ENCODE peak calls at places on chromosomes 11 and 22, in six cellular contexts. M, O, V, J, E and A are unnamed samples.

GRCh38 chr11:8209208-8209807 is 40.5 kb upstream of the RIC3 start:
- DNase-seq in M (no peak), O (no peak), V (no peak), J (no peak), E (peak), A (peak)

GRCh38 chr11:2200957-2201519 is 29.4 kb upstream of the TH start:
- DNase-seq in M (no peak), O (no peak), V (no peak), J (no peak), E (no peak), A (no peak)

GRCh38 chr22:40415531-40416266 is 45.3 kb downstream of the SGSM3 start:
- DNase-seq in M (no peak), O (no peak), V (no peak), J (no peak), E (peak), A (no peak)

GRCh38 chr11:113249491-113249763 is 65.0 kb upstream of the TTC12 start:
- DNase-seq in M (no peak), O (peak), V (no peak), J (no peak), E (peak), A (no peak)

GRCh38 chr11:44207292-44207691 is 102.6 kb downstream of the ALX4 start:
- DNase-seq in M (no peak), O (no peak), V (no peak), J (no peak), E (no peak), A (no peak)

GRCh38 chr22:40498454-40499186 is 128.2 kb downstream of the SGSM3 start:
- DNase-seq in M (peak), O (peak), V (no peak), J (peak), E (no peak), A (no peak)

GRCh38 chr22:37196539-37197450 is 8.7 kb upstream of the C1QTNF6 start:
- DNase-seq in M (peak), O (peak), V (no peak), J (peak), E (no peak), A (no peak)

GRCh38 chr11:77207019-77207485 is 79.0 kb downstream of the MYO7A start:
- DNase-seq in M (no peak), O (no peak), V (no peak), J (no peak), E (no peak), A (no peak)

GRCh38 chr11:78812513-78813293 is 238.0 kb upstream of the NARS2 start:
- DNase-seq in M (no peak), O (no peak), V (no peak), J (no peak), E (no peak), A (no peak)

GRCh38 chr11:44607987-44608386 is 42.5 kb downstream of the CD82 start:
- DNase-seq in M (no peak), O (no peak), V (no peak), J (no peak), E (no peak), A (no peak)

GRCh38 chr11:35558468-35558867 is 33.1 kb upstream of the PAMR1 start:
- DNase-seq in M (no peak), O (no peak), V (no peak), J (no peak), E (no peak), A (no peak)

GRCh38 chr11:94171693-94172440 is 43.2 kb downstream of the PANX1 start:
- DNase-seq in M (peak), O (peak), V (no peak), J (peak), E (peak), A (peak)

GRCh38 chr22:45181766-45182165 is 18.0 kb downstream of the NUP50 start:
- DNase-seq in M (no peak), O (no peak), V (no peak), J (no peak), E (no peak), A (no peak)

GRCh38 chr11:60130496-60130895 is 42.0 kb downstream of the MS4A2 start:
- DNase-seq in M (peak), O (peak), V (no peak), J (peak), E (peak), A (peak)

GRCh38 chr22:41240377-41241132 is at the start of gene CHADL:
- DNase-seq in M (peak), O (no peak), V (no peak), J (no peak), E (no peak), A (peak)

GRCh38 chr22:29073618-29074275 is 912 bp downstream of the KREMEN1 start:
- DNase-seq in M (peak), O (no peak), V (no peak), J (no peak), E (peak), A (peak)

GRCh38 chr11:66443602-66444001 is 5.0 kb upstream of the MRPL11 start:
- DNase-seq in M (no peak), O (peak), V (no peak), J (peak), E (peak), A (no peak)

GRCh38 chr11:134663506-134664313 is 251.7 kb upstream of the B3GAT1 start:
- DNase-seq in M (no peak), O (no peak), V (no peak), J (no peak), E (no peak), A (no peak)

GRCh38 chr11:34151916-34152845 is 46.8 kb downstream of the NAT10 start:
- DNase-seq in M (no peak), O (no peak), V (no peak), J (no peak), E (no peak), A (no peak)

GRCh38 chr11:36596880-36597279 is 1.2 kb downstream of the RAG2 start:
- DNase-seq in M (no peak), O (no peak), V (no peak), J (no peak), E (no peak), A (no peak)

GRCh38 chr11:36591433-36591832 is 2.9 kb upstream of the IFTAP start:
- DNase-seq in M (no peak), O (no peak), V (no peak), J (no peak), E (no peak), A (no peak)

GRCh38 chr11:36600155-36600554 is 2.1 kb upstream of the RAG2 start:
- DNase-seq in M (no peak), O (no peak), V (no peak), J (no peak), E (no peak), A (no peak)

GRCh38 chr11:36598051-36598450 is at the start of gene RAG2:
- DNase-seq in M (no peak), O (no peak), V (no peak), J (no peak), E (no peak), A (no peak)

GRCh38 chr11:36594316-36594989 is at the start of gene IFTAP:
- DNase-seq in M (peak), O (peak), V (no peak), J (peak), E (peak), A (peak)
- TF ChIP-seq MAX in M (peak), O (peak), V (no peak), J (peak), E (no peak), A (no peak)

DNA sequence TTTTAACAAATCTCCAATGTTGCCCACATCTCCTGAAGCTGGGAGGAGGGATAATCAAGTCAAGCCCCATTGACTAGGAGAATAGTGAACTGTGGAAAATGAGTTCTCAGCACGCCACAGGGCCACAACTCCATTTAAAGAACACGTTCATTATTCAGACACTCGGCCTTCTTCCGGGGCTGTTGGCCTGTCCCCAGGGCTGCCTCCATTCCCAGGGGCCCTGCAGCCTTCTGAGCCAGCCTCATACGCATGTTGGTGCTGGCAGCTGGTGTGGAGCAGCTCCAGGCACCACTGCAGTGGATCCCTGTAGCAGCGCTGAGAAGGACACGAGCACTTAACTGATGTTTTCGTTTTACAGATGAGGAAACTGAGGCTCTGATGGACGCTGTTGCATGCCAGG is 87.5 kb upstream of the RCN1 start:
- DNase-seq in M (no peak), O (no peak), V (no peak), J (no peak), E (no peak), A (no peak)
- TF ChIP-seq MAX in M (no peak), O (no peak), V (no peak), J (no peak), E (no peak), A (no peak)

DNA sequence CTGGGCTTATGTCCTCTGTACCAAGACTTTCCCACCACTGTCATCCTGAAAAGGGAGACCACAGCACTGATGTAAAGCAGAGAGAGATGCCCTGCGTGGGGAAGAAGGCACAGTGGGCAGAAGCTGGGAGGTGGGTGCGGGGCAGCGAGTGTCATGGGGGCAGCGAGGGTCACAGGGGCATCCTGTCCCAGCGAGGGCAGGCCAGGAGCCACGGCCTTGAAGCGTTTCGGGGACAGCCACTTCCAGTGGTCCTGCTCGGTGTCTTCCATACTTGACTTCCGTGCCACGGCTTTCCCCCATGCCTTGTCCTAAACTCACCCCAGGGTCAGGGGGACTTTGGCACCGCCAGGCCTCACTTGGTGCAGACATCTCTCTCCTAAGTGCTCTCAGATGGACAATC is 1121.3 kb downstream of the TBC1D22A start:
- DNase-seq in M (no peak), O (no peak), V (no peak), J (no peak), E (no peak), A (no peak)
- TF ChIP-seq MAX in M (no peak), O (no peak), V (no peak), J (no peak), E (no peak), A (no peak)

DNA sequence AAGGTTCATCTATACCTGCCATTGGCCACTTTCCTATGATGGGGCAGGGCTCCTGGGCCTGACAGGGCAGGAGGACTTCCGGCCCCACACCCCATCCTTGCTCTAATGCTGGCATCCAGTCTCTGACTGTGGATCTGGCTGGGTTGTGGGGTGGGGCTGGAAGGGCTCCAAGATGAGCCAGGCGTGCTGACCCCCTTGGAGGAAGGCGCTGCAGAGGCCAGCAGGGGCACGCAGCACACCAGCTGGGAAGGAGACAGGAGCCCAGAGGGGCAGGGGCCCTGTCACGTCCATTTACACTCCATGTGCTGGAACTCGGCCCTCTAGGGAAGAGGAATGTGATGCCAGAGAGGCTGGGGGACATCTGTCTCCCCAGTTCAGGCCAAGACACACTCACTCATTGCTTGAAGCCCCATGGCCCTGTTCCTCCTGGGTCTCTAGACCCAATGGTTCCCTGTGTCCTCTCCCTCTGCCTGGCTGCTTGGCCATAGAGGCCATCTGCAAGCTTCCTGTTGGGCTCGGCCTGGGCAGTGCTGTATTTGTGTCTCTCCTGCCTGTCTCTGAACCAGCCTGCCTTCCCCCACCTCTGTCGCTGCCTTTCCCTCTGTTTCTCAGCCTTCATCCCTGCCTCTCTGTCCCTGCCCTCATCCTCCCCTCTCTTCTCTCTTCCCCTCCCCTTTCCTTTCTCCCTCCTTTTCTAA is 67.5 kb upstream of the NECTIN1 start:
- DNase-seq in M (no peak), O (no peak), V (no peak), J (no peak), E (no peak), A (no peak)
- TF ChIP-seq MAX in M (no peak), O (no peak), V (no peak), J (no peak), E (no peak), A (no peak)

DNA sequence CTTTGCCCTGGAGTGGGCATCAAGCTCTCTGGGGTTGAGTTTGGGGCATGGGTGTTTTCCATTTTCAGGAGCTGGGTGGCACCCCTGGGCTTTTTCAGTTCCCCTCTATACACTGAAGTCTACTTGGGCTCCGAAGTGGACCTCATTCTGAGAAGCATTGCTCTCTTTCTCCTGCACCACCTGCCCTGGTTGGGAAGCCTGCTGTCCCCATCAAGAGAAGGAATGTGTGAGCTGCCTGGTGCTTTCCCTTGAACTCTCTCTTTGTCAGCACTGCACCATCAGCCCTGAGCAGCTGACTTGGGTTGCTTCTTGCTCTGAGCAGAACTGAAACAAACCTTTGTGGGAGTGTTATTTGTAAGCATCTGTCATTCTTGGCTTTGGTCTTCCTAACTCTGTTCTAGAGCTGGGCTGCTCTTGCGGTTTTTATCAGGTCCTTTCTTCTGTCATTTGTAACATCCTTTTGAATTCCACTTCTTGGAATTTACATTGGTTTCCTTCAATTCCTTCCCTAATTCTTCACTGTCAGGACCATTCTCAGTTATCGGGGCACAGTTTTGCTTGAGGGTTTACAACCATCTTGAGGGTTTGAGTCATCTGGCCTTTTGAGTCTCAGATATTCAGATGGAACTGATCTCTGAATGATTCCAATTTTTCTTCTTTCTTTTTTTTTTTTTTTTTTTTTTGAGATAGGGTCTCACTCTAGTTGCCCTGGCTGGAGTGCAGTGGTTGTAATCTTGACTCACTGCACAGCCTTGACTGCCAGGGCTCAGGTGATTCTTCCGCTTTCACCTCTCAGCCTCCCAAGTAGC is 20.5 kb downstream of the UBE2L3 start:
- DNase-seq in M (no peak), O (no peak), V (peak), J (no peak), E (no peak), A (no peak)
- TF ChIP-seq MAX in M (no peak), O (no peak), V (no peak), J (no peak), E (no peak), A (no peak)

DNA sequence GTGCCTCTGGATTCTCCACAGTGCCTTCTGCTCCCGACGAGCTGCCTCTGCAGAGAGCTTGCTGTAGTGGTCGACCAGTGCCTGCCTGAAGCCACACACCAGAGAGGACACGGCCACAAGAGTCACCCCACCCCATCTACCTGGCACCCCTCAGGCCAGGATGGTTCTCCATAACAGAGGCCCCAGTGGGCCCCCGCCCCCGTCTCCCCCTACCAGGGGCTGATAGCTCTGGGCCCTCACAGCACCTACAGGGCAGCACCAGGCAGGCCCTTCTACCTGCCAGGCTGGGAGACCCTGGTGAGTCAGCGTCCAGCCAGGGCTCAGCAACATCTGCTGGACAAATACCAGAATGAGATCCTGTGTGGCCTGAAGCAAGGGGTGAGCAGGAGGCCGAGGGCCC is 21.7 kb downstream of the SELENOO start:
- DNase-seq in M (no peak), O (no peak), V (no peak), J (no peak), E (no peak), A (no peak)
- TF ChIP-seq MAX in M (no peak), O (no peak), V (no peak), J (no peak), E (no peak), A (no peak)

GRCh38 chr11:104541706-104542105 is 356.6 kb downstream of the CASP12 start:
- DNase-seq in M (no peak), O (no peak), V (no peak), J (no peak), E (no peak), A (no peak)

GRCh38 chr11:104534268-104534667 is 364.0 kb downstream of the CASP12 start:
- DNase-seq in M (no peak), O (peak), V (no peak), J (no peak), E (peak), A (no peak)

GRCh38 chr11:104538313-104538712 is 359.9 kb downstream of the CASP12 start:
- DNase-seq in M (no peak), O (no peak), V (no peak), J (no peak), E (no peak), A (no peak)
- TF ChIP-seq MAX in M (no peak), O (no peak), V (no peak), J (no peak), E (no peak), A (no peak)

GRCh38 chr11:70109006-70109405 is 30.9 kb downstream of the ANO1 start:
- DNase-seq in M (no peak), O (no peak), V (no peak), J (no peak), E (no peak), A (no peak)
- TF ChIP-seq MAX in M (no peak), O (no peak), V (no peak), J (no peak), E (no peak), A (no peak)

GRCh38 chr11:117639601-117640000 is 157.4 kb downstream of the DSCAML1 start:
- DNase-seq in M (no peak), O (no peak), V (no peak), J (no peak), E (no peak), A (no peak)

GRCh38 chr11:117640041-117640440 is 157.0 kb downstream of the DSCAML1 start:
- DNase-seq in M (no peak), O (no peak), V (no peak), J (no peak), E (no peak), A (no peak)

GRCh38 chr11:117642396-117642795 is 154.6 kb downstream of the DSCAML1 start:
- DNase-seq in M (no peak), O (no peak), V (no peak), J (no peak), E (no peak), A (no peak)

GRCh38 chr11:117638913-117639543 is 158.0 kb downstream of the DSCAML1 start:
- DNase-seq in M (no peak), O (no peak), V (no peak), J (no peak), E (no peak), A (no peak)

GRCh38 chr11:117641008-117641915 is 155.8 kb downstream of the DSCAML1 start:
- DNase-seq in M (no peak), O (no peak), V (no peak), J (no peak), E (no peak), A (no peak)
- TF ChIP-seq MAX in M (no peak), O (no peak), V (no peak), J (no peak), E (no peak), A (no peak)